ENCODE peak calls at places on chromosome 11, in six cellular contexts. J is kidney; R is NCI-H146; Q is neural crest cell; A is CD8-positive, alpha-beta T cell; V is NCI-H774. O is an unnamed sample.

GRCh38 chr11:17256512-17256911 is 20.0 kb upstream of the NUCB2 start:
- DNase-seq in Q (no peak), R (no peak), A (no peak), V (no peak), J (no peak), O (no peak)

GRCh38 chr11:1734571-1735081 is 15.8 kb downstream of the IFITM10 start:
- DNase-seq in J (no peak), V (no peak), Q (no peak), A (no peak), R (no peak), O (no peak)

GRCh38 chr11:34587282-34587677 is 33.6 kb upstream of the EHF start:
- DNase-seq in J (no peak), V (no peak), A (no peak), R (no peak), Q (no peak), O (no peak)

GRCh38 chr11:40118780-40119179 is 1340.7 kb downstream of the LRRC4C start:
- DNase-seq in Q (no peak), R (no peak), A (no peak), J (no peak), V (no peak), O (no peak)

GRCh38 chr11:1732421-1733008 is 17.9 kb downstream of the IFITM10 start:
- DNase-seq in Q (no peak), J (no peak), R (no peak), A (no peak), V (no peak), O (no peak)

GRCh38 chr11:126443120-126443519 is 87.6 kb downstream of the ST3GAL4 start:
- DNase-seq in V (peak; percentile 10), Q (no peak), A (no peak), R (peak; percentile 77), J (no peak), O (no peak)

GRCh38 chr11:65801153-65801987 is 14.5 kb downstream of the OVOL1 start:
- DNase-seq in A (no peak), J (no peak), Q (no peak), R (no peak), V (no peak), O (no peak)

GRCh38 chr11:115334932-115335788 is 169.1 kb downstream of the CADM1 start:
- DNase-seq in J (no peak), Q (no peak), A (no peak), V (no peak), R (peak; percentile 25), O (no peak)

GRCh38 chr11:46590740-46591606 is 2.9 kb downstream of the AMBRA1 start:
- DNase-seq in V (no peak), R (no peak), J (no peak), A (no peak), Q (no peak), O (no peak)

GRCh38 chr11:95684701-95685100 is 104.9 kb downstream of the FAM76B start:
- DNase-seq in J (no peak), A (no peak), Q (no peak), R (no peak), V (no peak), O (no peak)

GRCh38 chr11:65928667-65929066 is 9.4 kb downstream of the DRAP1 start:
- DNase-seq in Q (no peak), V (no peak), J (no peak), A (no peak), R (no peak), O (no peak)

GRCh38 chr11:73944901-73945300 is 5.9 kb upstream of the DNAJB13 start:
- DNase-seq in A (no peak), V (no peak), J (no peak), Q (no peak), R (no peak), O (no peak)

GRCh38 chr11:2466069-2466801 is 21.4 kb downstream of the KCNQ1 start:
- DNase-seq in R (no peak), A (no peak), J (no peak), V (no peak), Q (no peak), O (no peak)

GRCh38 chr11:112731538-112731937 is 229.7 kb upstream of the NCAM1 start:
- DNase-seq in V (no peak), A (no peak), R (no peak), J (no peak), Q (no peak), O (no peak)

GRCh38 chr11:23732026-23732425 is 764.8 kb upstream of the LUZP2 start:
- DNase-seq in V (no peak), R (no peak), Q (no peak), J (no peak), A (no peak), O (no peak)

GRCh38 chr11:68589817-68590216 is 94.5 kb upstream of the GAL start:
- DNase-seq in A (no peak), V (no peak), J (no peak), Q (no peak), R (no peak), O (no peak)

GRCh38 chr11:62712413-62712812 is 4.9 kb downstream of the GNG3 start:
- DNase-seq in A (no peak), J (no peak), Q (no peak), V (no peak), R (no peak), O (no peak)

GRCh38 chr11:71129624-71130023 is 122.8 kb downstream of the SHANK2 start:
- DNase-seq in V (no peak), J (peak; percentile 26), R (no peak), Q (no peak), A (no peak), O (no peak)

GRCh38 chr11:84857746-84858145 is 769.4 kb downstream of the DLG2 start:
- DNase-seq in A (no peak), R (no peak), Q (no peak), J (no peak), V (no peak), O (no peak)

GRCh38 chr11:1770061-1770460 is 6.3 kb upstream of the CTSD start:
- DNase-seq in J (no peak), Q (no peak), R (no peak), V (no peak), A (no peak), O (no peak)

GRCh38 chr11:108713076-108713790 is 48.4 kb downstream of the DDX10 start:
- DNase-seq in A (no peak), Q (no peak), R (no peak), V (no peak), J (no peak), O (no peak)

O was measured in frontal cortex.